ENCODE peak calls at places on chromosome 21, in eight cellular contexts. U, A, Z, I, R, Y, K and P are unnamed samples.

GRCh38 chr21:14545906-14546480 is at the start of gene SAMSN1:
- DNase-seq in R (peak; percentile 45), U (no peak), Y (peak; percentile 85), K (peak; percentile 23), A (no peak), I (peak; percentile 37), Z (peak; percentile 81), P (no peak)

GRCh38 chr21:14438204-14438603 is 55.3 kb upstream of the HSPA13 start:
- DNase-seq in K (no peak), I (no peak), R (peak; percentile 61), U (no peak), A (no peak), Z (no peak), Y (no peak), P (no peak)

GRCh38 chr21:44507673-44508425 is 32.1 kb downstream of the KRTAP10-1 start:
- DNase-seq in A (no peak), I (no peak), Y (no peak), Z (no peak), K (no peak), U (no peak), R (no peak), P (no peak)

GRCh38 chr21:29372063-29372802 is 73.5 kb downstream of the BACH1 start:
- DNase-seq in Y (peak; percentile 75), Z (peak; percentile 79), A (peak; percentile 46), K (peak; percentile 81), R (peak; percentile 92), U (peak; percentile 75), I (no peak), P (peak; percentile 82)

GRCh38 chr21:16794944-16795343 is 717.9 kb upstream of the CXADR start:
- DNase-seq in A (no peak), Y (peak; percentile 77), I (no peak), K (peak; percentile 97), Z (no peak), U (peak; percentile 97), R (peak; percentile 97), P (peak; percentile 53)

GRCh38 chr21:45997495-45998275 is 16.1 kb downstream of the COL6A1 start:
- DNase-seq in I (no peak), U (no peak), A (no peak), R (no peak), Z (no peak), Y (no peak), K (no peak), P (no peak)

GRCh38 chr21:15309022-15309590 is 244.3 kb upstream of the NRIP1 start:
- DNase-seq in Z (no peak), A (no peak), I (no peak), R (no peak), Y (no peak), U (peak; percentile 64), K (no peak), P (peak; percentile 73)

GRCh38 chr21:35350965-35351364 is 301.9 kb upstream of the RUNX1 start:
- DNase-seq in Y (no peak), A (no peak), K (no peak), I (no peak), Z (no peak), U (peak; percentile 52), R (peak; percentile 12), P (peak; percentile 61)

GRCh38 chr21:16954787-16955186 is 558.1 kb upstream of the CXADR start:
- DNase-seq in R (no peak), Z (no peak), K (no peak), A (no peak), Y (no peak), I (no peak), U (no peak), P (no peak)

GRCh38 chr21:45309069-45309521 is 21.4 kb upstream of the POFUT2 start:
- DNase-seq in A (no peak), U (peak; percentile 45), R (peak; percentile 83), I (no peak), Z (no peak), Y (peak; percentile 89), K (peak; percentile 84), P (peak; percentile 34)

GRCh38 chr21:46077674-46078101 is 20.2 kb upstream of the COL6A2 start:
- DNase-seq in R (no peak), Z (no peak), U (no peak), I (no peak), Y (no peak), A (no peak), K (no peak), P (no peak)

GRCh38 chr21:45555251-45555556 is 13.0 kb upstream of the SLC19A1 start:
- DNase-seq in A (no peak), U (no peak), Z (no peak), K (no peak), I (no peak), Y (no peak), R (no peak), P (no peak)

GRCh38 chr21:45990741-45991605 is 9.4 kb downstream of the COL6A1 start:
- DNase-seq in A (no peak), U (no peak), Y (no peak), K (no peak), R (no peak), I (no peak), Z (peak; percentile 31), P (no peak)

GRCh38 chr21:24895885-24896734 is 711.2 kb downstream of the MRPL39 start:
- DNase-seq in U (peak; percentile 42), I (no peak), Y (no peak), K (no peak), A (no peak), Z (peak; percentile 46), R (peak; percentile 6), P (no peak)
- TF ChIP-seq CTCF in U (peak; percentile 52), I (no peak), Y (no peak), K (peak; percentile 54), A (no peak), Z (peak; percentile 55), R (peak; percentile 36), P (peak; percentile 4)

DNA sequence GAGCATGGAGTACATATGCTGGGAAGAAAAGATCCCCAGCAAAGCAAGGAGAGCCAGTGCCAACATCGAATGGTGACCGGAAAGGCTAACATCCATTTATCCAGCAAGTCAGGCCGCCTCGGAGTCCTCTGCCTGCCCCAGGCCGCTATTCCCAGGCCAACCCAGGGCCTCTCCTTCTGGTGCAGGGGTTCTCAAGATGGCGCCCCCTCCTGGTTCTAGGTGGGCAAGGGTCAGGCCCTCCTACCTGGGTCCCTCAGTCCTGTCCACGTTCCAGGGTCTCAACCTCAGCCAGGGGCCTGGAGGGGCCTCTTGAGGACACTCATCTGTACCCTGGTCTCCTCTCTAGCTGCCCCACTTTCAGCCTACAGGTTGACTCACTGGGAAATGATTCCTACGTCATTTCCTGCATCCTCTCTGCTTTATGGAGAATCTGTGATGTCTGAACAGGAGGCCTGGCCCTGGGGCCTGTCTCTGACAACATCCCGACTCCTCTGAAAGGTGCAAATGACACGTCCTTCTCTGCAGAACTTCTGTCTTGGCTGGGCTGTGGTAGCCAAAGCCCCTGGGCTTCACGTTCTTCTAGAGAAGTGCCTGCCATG is 145.3 kb downstream of the PSMG1 start:
- DNase-seq in I (no peak), U (no peak), Y (peak; percentile 35), A (no peak), Z (no peak), R (peak; percentile 36), K (no peak), P (peak; percentile 42)
- TF ChIP-seq CTCF in I (no peak), U (peak; percentile 2), Y (no peak), A (no peak), Z (no peak), R (peak; percentile 17), K (peak; percentile 24), P (no peak)

DNA sequence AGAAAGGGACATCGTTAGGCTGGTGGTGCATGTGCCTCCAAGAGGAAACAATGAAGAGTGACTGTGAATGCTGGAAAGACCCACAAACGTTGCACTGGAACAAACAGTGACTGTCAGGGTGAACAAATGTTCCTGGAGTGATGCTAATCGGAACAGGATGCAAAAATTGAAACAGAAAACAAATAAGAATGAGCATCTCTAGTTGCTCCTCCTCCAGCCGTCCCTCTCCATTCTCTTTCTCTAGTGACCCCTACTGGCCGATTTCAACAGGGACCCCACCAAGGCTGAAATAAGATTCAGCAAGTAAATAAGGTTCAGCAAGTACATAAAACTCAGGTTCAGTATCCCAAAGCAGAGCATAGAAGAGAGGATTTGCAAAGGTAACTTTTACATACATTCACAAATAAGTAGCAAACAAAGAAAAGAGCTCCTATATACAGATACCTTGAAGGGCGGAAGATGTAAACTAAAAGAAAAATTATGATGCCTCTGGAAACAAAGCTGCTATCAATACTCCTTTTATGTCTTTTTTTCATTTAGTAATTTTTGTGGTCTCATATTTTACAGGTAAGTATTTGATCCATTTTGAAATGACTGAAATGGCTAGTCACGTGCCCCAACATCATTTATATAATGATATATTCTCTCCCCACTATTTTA is 836.1 kb upstream of the ADAMTS5 start:
- DNase-seq in R (peak; percentile 80), Y (peak; percentile 39), K (peak; percentile 40), I (no peak), U (no peak), A (no peak), Z (no peak), P (peak; percentile 51)
- TF ChIP-seq CTCF in R (peak; percentile 90), Y (peak; percentile 55), K (peak; percentile 81), I (no peak), U (peak; percentile 63), A (peak; percentile 66), Z (peak; percentile 31), P (peak; percentile 69)

GRCh38 chr21:33313183-33313582 is 11.6 kb upstream of the IFNAR1 start:
- DNase-seq in Z (no peak), Y (no peak), R (no peak), A (no peak), K (no peak), I (no peak), U (no peak), P (no peak)

GRCh38 chr21:33309778-33310177 is 15.0 kb upstream of the IFNAR1 start:
- DNase-seq in R (no peak), Z (no peak), K (no peak), Y (no peak), I (no peak), U (no peak), A (no peak), P (no peak)

GRCh38 chr21:33313611-33314010 is 11.2 kb upstream of the IFNAR1 start:
- DNase-seq in R (no peak), I (no peak), Z (no peak), U (no peak), A (no peak), Y (no peak), K (no peak), P (no peak)

GRCh38 chr21:33305344-33305671 is 19.5 kb upstream of the IFNAR1 start:
- DNase-seq in R (no peak), Y (no peak), U (no peak), Z (no peak), A (no peak), I (no peak), K (no peak), P (no peak)

DNA sequence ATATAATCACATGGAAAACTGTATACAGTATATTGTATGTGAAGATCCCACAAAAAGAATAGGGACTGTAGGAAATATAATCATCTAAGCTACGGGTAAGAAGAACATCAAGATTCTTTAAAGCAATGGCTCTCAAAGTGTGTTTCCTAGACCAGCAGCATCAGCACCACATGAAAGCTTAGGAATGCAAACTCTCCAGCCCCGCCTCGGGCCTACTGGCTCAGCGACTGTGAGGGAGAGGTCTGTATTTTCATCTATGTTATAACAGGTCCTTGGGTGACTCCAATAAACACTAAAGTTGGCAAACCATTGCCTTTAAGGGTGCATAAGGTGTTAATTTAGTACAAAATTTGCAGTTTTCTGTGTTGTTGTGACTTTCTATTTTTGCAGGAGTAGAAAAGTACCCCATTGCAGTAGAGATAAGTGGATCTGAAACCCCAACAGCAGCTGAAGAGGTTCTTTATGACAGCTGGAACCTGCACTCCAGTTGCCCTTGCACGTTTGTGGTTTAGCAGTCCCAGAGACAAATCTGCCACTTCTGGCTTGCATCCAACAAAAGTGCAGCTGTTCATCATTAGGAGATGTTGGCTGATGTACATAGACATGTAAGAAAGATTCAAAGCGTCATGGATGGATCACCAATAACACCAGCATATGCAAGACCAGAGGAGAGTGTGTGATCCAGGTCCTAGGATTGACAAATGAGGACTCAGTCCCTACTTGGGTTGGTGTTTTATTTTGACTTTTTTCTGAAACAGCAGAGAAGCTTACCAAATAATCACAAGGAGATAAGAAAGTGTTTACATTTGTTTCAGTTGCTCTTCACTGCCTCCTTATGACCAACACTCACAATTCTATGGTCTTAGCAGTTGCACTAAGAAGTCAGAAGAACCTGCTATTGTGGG is 15.9 kb upstream of the IFNAR1 start:
- DNase-seq in Y (no peak), K (no peak), I (no peak), U (peak; percentile 21), A (no peak), Z (peak; percentile 74), R (peak; percentile 69), P (peak; percentile 20)
- TF ChIP-seq CTCF in Y (no peak), K (no peak), I (no peak), U (peak; percentile 21), A (no peak), Z (no peak), R (peak; percentile 39), P (no peak)